ENCODE peak calls at places on chromosomes 1 and 21, in four cellular contexts. One of them, this sample, is unnamed.
A peak's percentile ranks its signal among the peaks of the same experiment; 100 is the strongest.

GRCh38 chr1:203296456-203297073 is 8.8 kb upstream of the BTG2 start:
- DNase-seq in HepG2: no peak
- DNase-seq in psoas muscle: no peak
- DNase-seq in K562: no peak
- DNase-seq in this sample: no peak

GRCh38 chr21:23356905-23357304 is 2250.4 kb downstream of the MRPL39 start:
- DNase-seq in K562: no peak
- DNase-seq in psoas muscle: no peak
- DNase-seq in HepG2: no peak
- DNase-seq in this sample: no peak

GRCh38 chr21:39217356-39218081 is 34.3 kb upstream of the PSMG1 start:
- DNase-seq in K562: no peak
- DNase-seq in HepG2: no peak
- DNase-seq in psoas muscle: no peak
- DNase-seq in this sample: no peak

GRCh38 chr1:223009421-223009820 is 133.6 kb downstream of the TLR5 start:
- DNase-seq in psoas muscle: no peak
- DNase-seq in K562: no peak
- DNase-seq in HepG2: no peak
- DNase-seq in this sample: no peak

GRCh38 chr1:161287482-161288054 is 22.2 kb downstream of the MPZ start:
- DNase-seq in psoas muscle: no peak
- DNase-seq in K562: no peak
- DNase-seq in HepG2: peak; percentile 57
- DNase-seq in this sample: no peak

GRCh38 chr1:178086294-178087255 is 7.3 kb upstream of the RASAL2 start:
- DNase-seq in K562: no peak
- DNase-seq in HepG2: no peak
- DNase-seq in psoas muscle: no peak
- DNase-seq in this sample: no peak

GRCh38 chr1:155001438-155001687 is 1.2 kb upstream of the ZBTB7B start:
- DNase-seq in HepG2: no peak
- DNase-seq in K562: no peak
- DNase-seq in psoas muscle: no peak
- DNase-seq in this sample: no peak

GRCh38 chr1:24065314-24065713 is 46.6 kb downstream of the MYOM3 start:
- DNase-seq in psoas muscle: no peak
- DNase-seq in K562: no peak
- DNase-seq in HepG2: no peak
- DNase-seq in this sample: no peak

GRCh38 chr1:49331066-49331852 is 554.6 kb upstream of the BEND5 start:
- DNase-seq in HepG2: no peak
- DNase-seq in psoas muscle: no peak
- DNase-seq in K562: no peak
- DNase-seq in this sample: peak; percentile 59

GRCh38 chr1:89762431-89762800 is 58.4 kb upstream of the LRRC8D start:
- DNase-seq in HepG2: no peak
- DNase-seq in K562: no peak
- DNase-seq in psoas muscle: no peak
- DNase-seq in this sample: no peak

GRCh38 chr1:164764333-164764732 is 205.3 kb downstream of the PBX1 start:
- DNase-seq in psoas muscle: no peak
- DNase-seq in K562: no peak
- DNase-seq in HepG2: no peak
- DNase-seq in this sample: no peak

GRCh38 chr1:33155877-33156538 is 25.8 kb downstream of the TRIM62 start:
- DNase-seq in HepG2: peak; percentile 37
- DNase-seq in K562: no peak
- DNase-seq in psoas muscle: no peak
- DNase-seq in this sample: no peak

GRCh38 chr1:43979528-43980254 is 681 bp downstream of the B4GALT2 start:
- DNase-seq in psoas muscle: peak; percentile 75
- DNase-seq in K562: peak; percentile 87
- DNase-seq in HepG2: peak; percentile 37
- DNase-seq in this sample: no peak

GRCh38 chr1:178004926-178005391 is 35.1 kb upstream of the SEC16B start:
- DNase-seq in K562: no peak
- DNase-seq in HepG2: no peak
- DNase-seq in psoas muscle: no peak
- DNase-seq in this sample: no peak

GRCh38 chr1:45530632-45531135 is 9.0 kb upstream of the PRDX1 start:
- DNase-seq in psoas muscle: no peak
- DNase-seq in HepG2: no peak
- DNase-seq in K562: no peak
- DNase-seq in this sample: no peak

GRCh38 chr1:246151796-246152434 is 355.2 kb downstream of the SMYD3 start:
- DNase-seq in K562: peak; percentile 63
- DNase-seq in HepG2: no peak
- DNase-seq in psoas muscle: no peak
- DNase-seq in this sample: no peak

GRCh38 chr1:33986389-33987095 is 122.7 kb downstream of the HMGB4 start:
- DNase-seq in K562: no peak
- DNase-seq in HepG2: no peak
- DNase-seq in psoas muscle: peak; percentile 71
- DNase-seq in this sample: no peak

GRCh38 chr21:35170244-35170756 is 121.2 kb upstream of the RUNX1 start:
- DNase-seq in psoas muscle: no peak
- DNase-seq in K562: no peak
- DNase-seq in HepG2: no peak
- DNase-seq in this sample: no peak

GRCh38 chr1:51973587-51974474 is 16.7 kb downstream of the RAB3B start:
- DNase-seq in K562: no peak
- DNase-seq in HepG2: no peak
- DNase-seq in psoas muscle: no peak
- DNase-seq in this sample: no peak

GRCh38 chr1:39687243-39687642 is 4.0 kb downstream of the HPCAL4 start:
- DNase-seq in psoas muscle: no peak
- DNase-seq in K562: no peak
- DNase-seq in HepG2: no peak
- DNase-seq in this sample: no peak

GRCh38 chr1:231139125-231139649 is 22.7 kb upstream of the TRIM67 start:
- DNase-seq in HepG2: no peak
- DNase-seq in K562: no peak
- DNase-seq in psoas muscle: no peak
- DNase-seq in this sample: no peak

GRCh38 chr1:111274653-111275052 is 16.0 kb upstream of the CHIA start:
- DNase-seq in psoas muscle: no peak
- DNase-seq in K562: no peak
- DNase-seq in HepG2: no peak
- DNase-seq in this sample: no peak

GRCh38 chr1:117210386-117210785 is 341 bp downstream of the VTCN1 start:
- DNase-seq in K562: no peak
- DNase-seq in HepG2: no peak
- DNase-seq in psoas muscle: no peak
- DNase-seq in this sample: no peak

GRCh38 chr1:244822878-244823277 is 12.6 kb upstream of the COX20 start:
- DNase-seq in HepG2: no peak
- DNase-seq in K562: no peak
- DNase-seq in psoas muscle: no peak
- DNase-seq in this sample: no peak

GRCh38 chr1:56803561-56804156 is 15.5 kb downstream of the FYB2 start:
- DNase-seq in K562: peak; percentile 32
- DNase-seq in psoas muscle: no peak
- DNase-seq in HepG2: peak; percentile 48
- DNase-seq in this sample: no peak

GRCh38 chr1:12487520-12487919 is 130.5 kb downstream of the DHRS3 start:
- DNase-seq in HepG2: no peak
- DNase-seq in psoas muscle: no peak
- DNase-seq in K562: no peak
- DNase-seq in this sample: no peak

GRCh38 chr1:20470174-20470573 is 15.8 kb downstream of the CAMK2N1 start:
- DNase-seq in K562: no peak
- DNase-seq in psoas muscle: no peak
- DNase-seq in HepG2: no peak
- DNase-seq in this sample: no peak

GRCh38 chr1:115717541-115717940 is 51.0 kb downstream of the CASQ2 start:
- DNase-seq in psoas muscle: peak; percentile 69
- DNase-seq in K562: peak; percentile 29
- DNase-seq in HepG2: peak; percentile 57
- DNase-seq in this sample: no peak

GRCh38 chr1:181448461-181448860 is 34.9 kb upstream of the CACNA1E start:
- DNase-seq in HepG2: no peak
- DNase-seq in psoas muscle: no peak
- DNase-seq in K562: no peak
- DNase-seq in this sample: no peak

GRCh38 chr21:17454315-17455027 is 58.4 kb upstream of the CXADR start:
- DNase-seq in HepG2: peak; percentile 91
- DNase-seq in K562: peak; percentile 34
- DNase-seq in psoas muscle: peak; percentile 56
- DNase-seq in this sample: no peak

GRCh38 chr1:223258751-223259177 is 105.2 kb downstream of the SUSD4 start:
- DNase-seq in HepG2: peak; percentile 10
- DNase-seq in K562: no peak
- DNase-seq in psoas muscle: no peak
- DNase-seq in this sample: no peak

DNA sequence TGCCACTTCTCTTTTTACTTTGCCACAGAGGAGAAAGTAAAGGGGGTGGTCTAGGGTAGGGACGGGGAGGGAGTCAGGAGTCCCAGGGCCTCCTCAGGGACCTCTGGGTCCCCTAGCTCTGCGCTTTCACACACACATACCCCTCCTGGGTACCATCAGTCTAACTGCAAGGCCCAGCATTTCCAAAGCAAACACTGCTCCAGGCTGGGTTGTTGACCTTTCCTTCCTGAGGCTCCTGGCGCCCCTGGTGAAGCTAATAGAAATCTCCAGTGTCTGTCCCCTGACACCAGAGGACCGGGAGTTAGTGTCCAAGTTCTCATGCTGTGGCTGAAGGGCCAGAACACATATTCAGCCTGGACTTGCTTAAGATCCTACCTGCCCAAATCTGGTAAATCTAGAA is 3.9 kb downstream of the TMEM63A start:
- DNase-seq in psoas muscle: no peak
- DNase-seq in HepG2: peak; percentile 55
- DNase-seq in K562: no peak
- DNase-seq in this sample: peak; percentile 41
- H3K27ac ChIP-seq in psoas muscle: peak overlapping the region; percentile 69
- H3K27ac ChIP-seq in HepG2: peak overlapping the region; percentile 6
- H3K27ac ChIP-seq in K562: no peak overlapping the region
- H3K27ac ChIP-seq in this sample: peak overlapping the region; percentile 27

DNA sequence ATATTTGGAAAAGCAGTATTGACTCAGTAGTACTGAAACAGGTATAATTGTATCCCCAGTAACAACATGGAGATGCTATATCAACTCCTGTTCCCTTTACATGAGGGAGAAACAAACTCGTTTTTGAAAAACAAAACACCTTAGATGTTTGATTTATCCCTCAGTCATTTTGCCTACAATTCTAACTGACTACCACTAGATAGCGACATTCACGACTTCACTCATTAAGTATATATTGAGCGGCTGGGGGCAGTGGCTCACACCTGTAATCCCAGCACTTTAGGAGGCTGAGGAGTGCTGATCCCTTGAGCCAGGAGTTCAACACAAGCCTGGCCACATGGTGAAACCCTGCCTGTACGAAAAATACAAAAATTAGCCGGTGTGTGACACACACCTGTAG is 83.3 kb downstream of the CYYR1 start:
- DNase-seq in HepG2: no peak
- DNase-seq in K562: no peak
- DNase-seq in psoas muscle: no peak
- DNase-seq in this sample: no peak
- H3K4me1 ChIP-seq in HepG2: no peaks in the 10 kb centered on the region
- H3K4me1 ChIP-seq in K562: no peaks in the 10 kb centered on the region
- H3K4me1 ChIP-seq in psoas muscle: no peaks in the 10 kb centered on the region
- H3K4me1 ChIP-seq in this sample: no peaks in the 10 kb centered on the region

GRCh38 chr21:33988237-33988835 is 72.7 kb upstream of the ATP5PO start:
- DNase-seq in psoas muscle: no peak
- DNase-seq in K562: peak; percentile 65
- DNase-seq in HepG2: no peak
- DNase-seq in this sample: no peak
- H3K4me3 ChIP-seq in psoas muscle: no peak overlapping the region
- H3K4me3 ChIP-seq in K562: no peak overlapping the region
- H3K4me3 ChIP-seq in HepG2: peak overlapping the region; percentile 36
- H3K4me3 ChIP-seq in this sample: no peak overlapping the region

DNA sequence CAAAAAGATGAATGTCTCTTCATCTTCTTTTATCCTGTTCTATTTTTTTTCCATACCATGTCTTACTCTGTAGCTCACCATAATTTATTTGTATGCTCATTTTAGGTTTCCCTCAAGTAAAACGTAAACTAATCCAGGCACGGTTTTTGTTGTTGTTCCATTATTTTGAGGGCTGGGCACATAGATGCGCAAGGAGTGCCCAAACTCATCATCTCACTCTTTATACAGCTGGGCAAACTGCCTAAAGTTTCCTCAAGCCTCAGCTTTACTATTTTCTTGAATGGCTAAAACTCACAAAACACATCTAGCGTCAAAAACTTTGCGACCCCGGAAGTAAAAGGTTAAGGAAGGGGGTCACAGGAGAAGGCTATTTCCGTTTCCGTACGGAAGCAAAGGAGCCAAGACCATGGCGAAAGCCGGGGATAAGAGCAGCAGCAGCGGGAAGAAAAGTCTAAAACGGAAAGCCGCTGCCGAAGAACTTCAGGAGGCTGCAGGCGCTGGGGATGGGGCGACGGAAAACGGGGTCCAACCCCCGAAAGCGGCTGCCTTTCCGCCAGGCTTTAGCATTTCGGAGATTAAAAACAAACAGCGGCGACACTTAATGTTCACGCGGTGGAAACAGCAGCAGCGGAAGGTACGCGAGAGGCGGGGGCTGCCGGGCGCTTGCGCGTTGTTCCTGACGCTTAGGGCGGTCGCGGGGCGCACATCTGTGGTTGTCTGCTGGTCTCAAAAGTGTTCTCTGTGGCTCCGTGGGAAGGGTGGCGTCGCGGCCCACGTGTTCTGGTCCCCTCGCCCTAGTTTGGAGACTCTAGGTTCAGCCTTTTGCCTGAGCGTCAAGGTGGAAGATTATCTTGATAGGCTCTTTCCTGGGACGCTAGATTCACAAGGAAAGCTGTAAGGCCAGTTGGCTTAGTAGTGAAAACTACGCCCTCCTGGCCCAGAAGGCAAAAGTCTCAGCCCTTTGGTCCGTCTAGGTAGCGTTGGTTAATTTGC is at the start of gene RPF1:
- DNase-seq in K562: peak; percentile 63
- DNase-seq in psoas muscle: peak; percentile 84
- DNase-seq in HepG2: peak; percentile 82
- DNase-seq in this sample: peak; percentile 90
- H3K27ac ChIP-seq in K562: peak within 1 kb of the TSS; percentile 88
- H3K27ac ChIP-seq in psoas muscle: peak within 1 kb of the TSS; percentile 92
- H3K27ac ChIP-seq in HepG2: peak within 1 kb of the TSS; percentile 86
- H3K27ac ChIP-seq in this sample: peak within 1 kb of the TSS; percentile 63

GRCh38 chr1:207091185-207091906 is 2.7 kb downstream of the C4BPB start:
- DNase-seq in K562: no peak
- DNase-seq in HepG2: peak; percentile 7
- DNase-seq in psoas muscle: no peak
- DNase-seq in this sample: no peak
- H3K4me1 ChIP-seq in K562: no peaks in the 10 kb centered on the region
- H3K4me1 ChIP-seq in HepG2: peaks cover 45% of the 10 kb centered on the region
- H3K4me1 ChIP-seq in psoas muscle: no peaks in the 10 kb centered on the region
- H3K4me1 ChIP-seq in this sample: peaks cover 3% of the 10 kb centered on the region

GRCh38 chr1:10979483-10979920 is 33.0 kb upstream of the TARDBP start:
- DNase-seq in K562: no peak
- DNase-seq in psoas muscle: peak; percentile 73
- DNase-seq in HepG2: peak; percentile 85
- DNase-seq in this sample: no peak
- H3K4me3 ChIP-seq in K562: no peak overlapping the region
- H3K4me3 ChIP-seq in psoas muscle: peak overlapping the region; percentile 55
- H3K4me3 ChIP-seq in HepG2: peak overlapping the region; percentile 67
- H3K4me3 ChIP-seq in this sample: no peak overlapping the region

This sample was measured in kidney.